ENCODE peak calls at places on chromosomes 5 and 9, in five cellular contexts. H is brain microvascular endothelial cell, R is GM12865, T is body of pancreas, K is GM04504. B is an unnamed sample.

GRCh38 chr5:8912106-8912505 is 633.8 kb downstream of the SEMA5A start:
- DNase-seq in H (peak; percentile 72), R (no peak), T (no peak), K (no peak), B (no peak)

GRCh38 chr9:93288891-93289883 is 105.2 kb downstream of the WNK2 start:
- DNase-seq in H (peak; percentile 9), R (no peak), T (no peak), K (no peak), B (no peak)

GRCh38 chr9:73179594-73179993 is 27.9 kb downstream of the ANXA1 start:
- DNase-seq in H (no peak), R (no peak), T (no peak), K (no peak), B (no peak)

GRCh38 chr9:124448019-124448418 is 2.2 kb upstream of the ADGRD2 start:
- DNase-seq in H (no peak), R (no peak), T (no peak), K (no peak), B (no peak)

GRCh38 chr5:56123531-56124243 is 109.4 kb downstream of the ANKRD55 start:
- DNase-seq in H (peak; percentile 100), R (no peak), T (peak; percentile 26), K (peak; percentile 97), B (peak; percentile 58)

GRCh38 chr9:109817846-109818472 is 38.0 kb downstream of the PALM2AKAP2 start:
- DNase-seq in H (peak; percentile 97), R (peak; percentile 87), T (peak; percentile 74), K (peak; percentile 86), B (peak; percentile 56)

GRCh38 chr5:30808996-30809395 is 384.5 kb upstream of the CDH6 start:
- DNase-seq in H (peak; percentile 25), R (no peak), T (no peak), K (no peak), B (no peak)

GRCh38 chr5:137336161-137336560 is 163.0 kb downstream of the SPOCK1 start:
- DNase-seq in H (no peak), R (no peak), T (no peak), K (no peak), B (no peak)

GRCh38 chr9:135583686-135584011 is 22.1 kb downstream of the PAEP start:
- DNase-seq in H (no peak), R (no peak), T (no peak), K (no peak), B (peak; percentile 40)

GRCh38 chr5:76402880-76403712 is at the start of gene IQGAP2:
- DNase-seq in H (peak; percentile 22), R (peak; percentile 90), T (peak; percentile 80), K (no peak), B (peak; percentile 88)